ENCODE peak calls at places on chromosome 6, in six cellular contexts. K is cerebellar cortex; T is hypothalamus; G is ELR; U is tibial artery; I is stimulated activated CD4-positive, alpha-beta T cell treated with anti-CD3 and anti-CD28 coated beads, Interleukin-1b, Interleukin-23, amount 100 ng/mL, for 24 hours. Q is an unnamed sample.

GRCh38 chr6:96942676-96943075 is 18.1 kb downstream of the KLHL32 start:
- DNase-seq in K (peak), T (no peak), G (no peak), U (no peak), I (no peak), Q (no peak)

GRCh38 chr6:167714166-167714565 is 112.5 kb upstream of the AFDN start:
- DNase-seq in K (no peak), T (no peak), G (no peak), U (no peak), I (no peak), Q (no peak)

GRCh38 chr6:30748301-30748769 is 4.0 kb upstream of the IER3 start:
- DNase-seq in K (no peak), T (no peak), G (no peak), U (no peak), I (no peak), Q (no peak)

GRCh38 chr6:27562027-27562410 is 89.1 kb upstream of the ZNF184 start:
- DNase-seq in K (no peak), T (no peak), G (peak), U (no peak), I (no peak), Q (no peak)

GRCh38 chr6:38799529-38800184 is 84.5 kb downstream of the DNAH8 start:
- DNase-seq in K (no peak), T (no peak), G (no peak), U (no peak), I (no peak), Q (no peak)

GRCh38 chr6:63573140-63573898 is 1.0 kb downstream of the LOC128125822 start:
- DNase-seq in K (peak), T (peak), G (peak), U (peak), I (peak), Q (no peak)

GRCh38 chr6:158528826-158529225 is 31.1 kb upstream of the TMEM181 start:
- DNase-seq in K (no peak), T (no peak), G (no peak), U (no peak), I (no peak), Q (no peak)

GRCh38 chr6:155687645-155688044 is 232.0 kb upstream of the NOX3 start:
- DNase-seq in K (no peak), T (no peak), G (no peak), U (no peak), I (no peak), Q (no peak)

GRCh38 chr6:133062077-133062476 is 179.1 kb upstream of the EYA4 start:
- DNase-seq in K (no peak), T (no peak), G (peak), U (no peak), I (no peak), Q (no peak)

GRCh38 chr6:113529191-113529590 is 328.0 kb upstream of the MARCKS start:
- DNase-seq in K (no peak), T (no peak), G (peak), U (no peak), I (no peak), Q (no peak)

GRCh38 chr6:108133594-108134179 is 32.1 kb upstream of the NR2E1 start:
- DNase-seq in K (peak), T (no peak), G (peak), U (peak), I (no peak), Q (no peak)

GRCh38 chr6:168756009-168756634 is 315.1 kb downstream of the SMOC2 start:
- DNase-seq in K (no peak), T (no peak), G (no peak), U (no peak), I (no peak), Q (no peak)

GRCh38 chr6:45543298-45544235 is 165.8 kb upstream of the SUPT3H start:
- DNase-seq in K (no peak), T (no peak), G (peak), U (no peak), I (no peak), Q (no peak)

Q was measured in cortex of kidney.